ENCODE peak calls at places on chromosomes 3 and 15, in seven cellular contexts. P, X, W, C, V, Z and I are unnamed samples.

GRCh38 chr15:47620960-47621681 is 96.2 kb upstream of the SEMA6D start:
- DNase-seq in P (no peak), X (no peak), W (no peak), C (no peak), V (no peak), Z (no peak), I (no peak)

GRCh38 chr3:25973111-25973510 is 183.2 kb downstream of the OXSM start:
- DNase-seq in P (no peak), X (no peak), W (no peak), C (no peak), V (no peak), Z (no peak), I (no peak)

GRCh38 chr3:7847021-7847420 is 654.6 kb upstream of the LMCD1 start:
- DNase-seq in P (no peak), X (no peak), W (no peak), C (no peak), V (no peak), Z (no peak), I (no peak)

GRCh38 chr3:112888388-112889085 is 41.9 kb upstream of the CD200R1L start:
- DNase-seq in P (no peak), X (no peak), W (no peak), C (no peak), V (no peak), Z (no peak), I (no peak)

GRCh38 chr15:90143176-90143655 is 40.9 kb upstream of the IDH2 start:
- DNase-seq in P (peak; percentile 49), X (peak; percentile 42), W (peak; percentile 78), C (peak; percentile 92), V (peak; percentile 84), Z (peak; percentile 91), I (no peak)

GRCh38 chr3:127100459-127101410 is 92.2 kb upstream of the PRR23E start:
- DNase-seq in P (no peak), X (no peak), W (no peak), C (no peak), V (no peak), Z (no peak), I (no peak)

GRCh38 chr15:68536331-68537095 is 42.3 kb upstream of the CORO2B start:
- DNase-seq in P (peak; percentile 95), X (no peak), W (no peak), C (no peak), V (no peak), Z (no peak), I (no peak)

GRCh38 chr15:29124581-29125381 is 144.8 kb downstream of the NSMCE3 start:
- DNase-seq in P (peak; percentile 62), X (no peak), W (no peak), C (no peak), V (no peak), Z (no peak), I (no peak)

GRCh38 chr3:127254730-127255129 is 33.1 kb downstream of the PRR20G start:
- DNase-seq in P (no peak), X (no peak), W (peak; percentile 32), C (no peak), V (no peak), Z (peak; percentile 57), I (no peak)

GRCh38 chr15:25864966-25865365 is 1.8 kb upstream of the ATP10A start:
- DNase-seq in P (no peak), X (no peak), W (no peak), C (no peak), V (no peak), Z (no peak), I (no peak)

GRCh38 chr3:113129168-113129567 is 82.2 kb upstream of the BOC start:
- DNase-seq in P (no peak), X (no peak), W (no peak), C (no peak), V (no peak), Z (no peak), I (no peak)

GRCh38 chr3:5762506-5762905 is 575.0 kb downstream of the EDEM1 start:
- DNase-seq in P (no peak), X (no peak), W (no peak), C (no peak), V (no peak), Z (no peak), I (no peak)

GRCh38 chr3:51966486-51966885 is 768 bp downstream of the PCBP4 start:
- DNase-seq in P (no peak), X (no peak), W (no peak), C (no peak), V (no peak), Z (no peak), I (no peak)

GRCh38 chr15:79321876-79322275 is 11.0 kb downstream of the TMED3 start:
- DNase-seq in P (no peak), X (no peak), W (no peak), C (no peak), V (no peak), Z (no peak), I (no peak)

GRCh38 chr3:146646251-146646650 is 41.1 kb upstream of the PLSCR5 start:
- DNase-seq in P (no peak), X (no peak), W (peak; percentile 56), C (no peak), V (no peak), Z (no peak), I (no peak)

DNA sequence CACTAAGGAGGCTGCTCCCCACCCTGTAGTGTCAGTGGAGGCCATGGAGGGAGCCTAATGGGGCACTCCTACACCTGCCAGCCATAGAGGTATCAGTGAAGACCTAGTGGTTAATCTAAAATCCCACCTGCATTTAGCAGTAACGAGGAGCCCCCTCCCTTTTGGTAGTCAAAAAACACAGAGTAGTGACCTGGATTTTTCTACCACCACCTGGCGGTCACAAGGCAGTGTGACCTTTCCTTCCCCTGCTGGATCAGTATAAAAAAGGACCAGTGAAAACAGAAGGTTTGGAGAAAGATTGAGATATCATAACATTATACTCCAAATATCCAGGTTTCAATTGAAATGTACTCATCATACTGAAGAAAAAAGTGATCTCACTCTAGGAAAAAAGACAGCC is 241.2 kb downstream of the PYDC2 start:
- DNase-seq in P (no peak), X (no peak), W (no peak), C (peak; percentile 26), V (no peak), Z (no peak), I (no peak)
- TF ChIP-seq CTCF in P (no peak), X (no peak), W (no peak), C (peak; percentile 38), V (no peak), Z (no peak), I (no peak)

GRCh38 chr3:43879166-43879565 is 188.4 kb downstream of the ABHD5 start:
- DNase-seq in P (no peak), X (no peak), W (peak; percentile 23), C (peak; percentile 76), V (peak; percentile 41), Z (peak; percentile 59), I (no peak)
- TF ChIP-seq CTCF in P (peak; percentile 42), X (peak; percentile 10), W (peak; percentile 42), C (peak; percentile 28), V (peak; percentile 38), Z (no peak), I (no peak)

GRCh38 chr3:30743641-30744317 is 137.4 kb downstream of the TGFBR2 start:
- DNase-seq in P (no peak), X (no peak), W (no peak), C (no peak), V (no peak), Z (no peak), I (no peak)

GRCh38 chr3:30749230-30749629 is 142.8 kb downstream of the TGFBR2 start:
- DNase-seq in P (no peak), X (no peak), W (no peak), C (no peak), V (no peak), Z (no peak), I (no peak)

GRCh38 chr3:30751610-30752299 is 142.7 kb downstream of the GADL1 start:
- DNase-seq in P (peak; percentile 74), X (peak; percentile 18), W (peak; percentile 87), C (peak; percentile 54), V (peak; percentile 44), Z (peak; percentile 27), I (no peak)

GRCh38 chr3:30750967-30751366 is 143.5 kb downstream of the GADL1 start:
- DNase-seq in P (no peak), X (no peak), W (no peak), C (peak; percentile 31), V (no peak), Z (no peak), I (no peak)

DNA sequence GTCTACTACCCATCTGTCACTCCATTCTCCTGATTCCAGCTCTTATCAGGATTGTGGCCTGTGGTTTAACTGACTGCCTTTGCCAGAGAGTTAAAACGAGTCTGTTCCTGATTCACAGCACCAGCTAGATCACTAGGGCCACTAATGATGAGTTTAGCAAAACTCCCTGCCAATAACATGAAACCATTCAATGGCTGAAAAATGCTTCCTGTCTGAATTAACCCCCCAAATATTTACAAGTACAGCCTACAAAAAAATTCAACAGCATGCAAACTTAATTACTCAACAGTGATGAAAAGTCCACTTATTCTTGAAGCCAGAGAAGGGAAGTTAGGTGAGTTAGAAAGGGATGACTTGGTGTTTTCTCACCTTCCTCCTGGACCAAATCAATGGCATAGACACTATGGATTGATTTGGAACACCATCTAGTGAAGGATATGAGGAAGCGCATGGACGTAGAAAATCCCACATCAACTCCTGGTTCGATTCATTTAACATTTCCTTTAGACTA is 141.4 kb downstream of the TGFBR2 start:
- DNase-seq in P (peak; percentile 60), X (no peak), W (peak; percentile 67), C (no peak), V (no peak), Z (peak; percentile 6), I (no peak)
- TF ChIP-seq CTCF in P (peak; percentile 69), X (peak; percentile 73), W (peak; percentile 73), C (no peak), V (peak; percentile 41), Z (no peak), I (no peak)

GRCh38 chr3:149367021-149367840 is 10.2 kb downstream of the TM4SF1 start:
- DNase-seq in P (no peak), X (no peak), W (no peak), C (no peak), V (no peak), Z (peak; percentile 92), I (no peak)

GRCh38 chr3:149368850-149369497 is 8.5 kb downstream of the TM4SF1 start:
- DNase-seq in P (no peak), X (no peak), W (no peak), C (no peak), V (no peak), Z (no peak), I (no peak)

GRCh38 chr3:149369991-149370866 is 7.2 kb downstream of the TM4SF1 start:
- DNase-seq in P (no peak), X (no peak), W (peak; percentile 15), C (no peak), V (no peak), Z (no peak), I (no peak)

GRCh38 chr3:149366031-149366430 is 11.4 kb downstream of the TM4SF1 start:
- DNase-seq in P (no peak), X (no peak), W (no peak), C (no peak), V (no peak), Z (no peak), I (no peak)

DNA sequence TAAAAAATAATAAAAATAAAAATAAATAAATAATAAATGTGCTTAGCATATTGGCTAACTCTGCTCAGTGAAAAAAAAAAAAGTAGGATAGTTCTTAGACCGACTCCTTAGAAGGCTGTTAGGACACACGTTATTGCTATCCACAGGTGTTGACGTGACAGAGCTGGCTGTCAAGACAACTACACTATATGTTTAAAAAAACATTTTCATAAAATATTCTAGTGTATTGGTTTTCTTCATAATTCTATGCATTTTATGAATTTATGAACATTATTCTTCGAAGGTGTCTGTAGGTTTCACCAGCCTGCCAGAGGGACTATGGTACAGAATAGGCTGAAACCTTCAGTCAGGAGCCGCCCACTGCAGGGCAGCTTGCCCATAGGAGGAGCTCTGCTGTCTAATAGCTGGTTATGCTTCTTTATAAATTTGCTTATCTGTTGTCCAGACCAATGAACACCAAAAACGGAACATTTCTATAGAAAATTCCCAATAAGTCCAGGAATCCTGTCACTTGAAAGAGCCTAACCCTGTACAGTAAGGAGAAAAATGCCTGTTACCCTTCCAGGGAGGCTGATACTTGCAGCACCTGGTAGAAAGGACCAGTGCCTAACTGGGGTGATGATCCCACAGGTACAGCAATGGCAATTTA is 9.1 kb downstream of the TM4SF1 start:
- DNase-seq in P (no peak), X (no peak), W (no peak), C (no peak), V (no peak), Z (peak; percentile 73), I (no peak)
- TF ChIP-seq CTCF in P (no peak), X (peak; percentile 11), W (peak; percentile 15), C (no peak), V (no peak), Z (no peak), I (no peak)